ENCODE peak calls at places on chromosome 16, in eight cellular contexts. F, Z, U, V, J, W, G and S are unnamed samples.

GRCh38 chr16:30395155-30395991 is at the start of gene ZNF48:
- DNase-seq in F (peak), Z (peak), U (peak), V (peak), J (peak), W (peak), G (peak), S (peak)

GRCh38 chr16:3508736-3509135 is 7.9 kb downstream of the CLUAP1 start:
- DNase-seq in F (no peak), Z (no peak), U (no peak), V (no peak), J (no peak), W (no peak), G (no peak), S (no peak)

GRCh38 chr16:87002717-87003413 is 314.3 kb downstream of the C16orf95 start:
- DNase-seq in F (no peak), Z (no peak), U (peak), V (no peak), J (no peak), W (no peak), G (no peak), S (peak)

GRCh38 chr16:65306313-65306712 is 184.4 kb upstream of the CDH11 start:
- DNase-seq in F (no peak), Z (no peak), U (no peak), V (no peak), J (no peak), W (no peak), G (no peak), S (no peak)

GRCh38 chr16:46789499-46790414 is 41.2 kb downstream of the C16orf87 start:
- DNase-seq in F (no peak), Z (peak), U (peak), V (peak), J (peak), W (peak), G (peak), S (peak)

GRCh38 chr16:67886387-67886786 is 1.7 kb downstream of the NRN1L start:
- DNase-seq in F (no peak), Z (no peak), U (no peak), V (no peak), J (no peak), W (no peak), G (no peak), S (no peak)

GRCh38 chr16:83966153-83966696 is 1.8 kb upstream of the NECAB2 start:
- DNase-seq in F (no peak), Z (no peak), U (no peak), V (no peak), J (no peak), W (no peak), G (no peak), S (no peak)

GRCh38 chr16:57091200-57091989 is 988 bp upstream of the CPNE2 start:
- DNase-seq in F (peak), Z (peak), U (peak), V (peak), J (peak), W (no peak), G (no peak), S (peak)

GRCh38 chr16:57871457-57871856 is 69.2 kb upstream of the KIFC3 start:
- DNase-seq in F (no peak), Z (no peak), U (peak), V (no peak), J (no peak), W (no peak), G (no peak), S (peak)